ENCODE peak calls at places on chromosome 4, in eight cellular contexts. K is GM10248; Q is K562; S is activated gamma-delta T cell treated with anti-CD3 and anti-CD28 coated beads, Interleukin-2, amount 50 U/mL, for 16 hours; I is GM04504; U is progenitor cell of endocrine pancreas; E is astrocyte of the spinal cord; W is T-helper 2 cell. H is an unnamed sample.
A peak's percentile ranks its signal among the peaks of the same experiment; 100 is the strongest.

GRCh38 chr4:38132140-38132673 is 172.0 kb downstream of the PTTG2 start:
- DNase-seq in K (peak; percentile 72), Q (no peak), S (peak; percentile 52), I (peak; percentile 97), U (no peak), E (peak; percentile 98), W (peak; percentile 99), H (peak; percentile 78)

GRCh38 chr4:157781361-157781760 is 391.5 kb downstream of the GASK1B start:
- DNase-seq in K (no peak), Q (no peak), S (no peak), I (no peak), U (no peak), E (no peak), W (no peak), H (no peak)

GRCh38 chr4:139833131-139833930 is 167.7 kb downstream of the MGST2 start:
- DNase-seq in K (no peak), Q (no peak), S (no peak), I (no peak), U (no peak), E (no peak), W (no peak), H (no peak)

GRCh38 chr4:6622744-6623143 is 17.7 kb upstream of the MRFAP1 start:
- DNase-seq in K (no peak), Q (no peak), S (no peak), I (no peak), U (no peak), E (no peak), W (no peak), H (no peak)

GRCh38 chr4:105149771-105150170 is 3.1 kb downstream of the TET2 start:
- DNase-seq in K (no peak), Q (no peak), S (no peak), I (no peak), U (no peak), E (no peak), W (no peak), H (peak; percentile 21)

GRCh38 chr4:76680934-76681333 is 217.0 kb downstream of the SOWAHB start:
- DNase-seq in K (no peak), Q (no peak), S (no peak), I (no peak), U (no peak), E (no peak), W (peak; percentile 16), H (no peak)

GRCh38 chr4:97123573-97123972 is 1019.7 kb downstream of the STPG2 start:
- DNase-seq in K (no peak), Q (no peak), S (no peak), I (no peak), U (no peak), E (no peak), W (no peak), H (no peak)

GRCh38 chr4:14023036-14023435 is 395.5 kb upstream of the BOD1L1 start:
- DNase-seq in K (no peak), Q (no peak), S (no peak), I (peak; percentile 5), U (no peak), E (no peak), W (no peak), H (no peak)

GRCh38 chr4:187171731-187172339 is 448.2 kb upstream of the FAT1 start:
- DNase-seq in K (no peak), Q (no peak), S (no peak), I (no peak), U (no peak), E (no peak), W (no peak), H (no peak)

GRCh38 chr4:5998333-5998936 is 19.8 kb downstream of the C4orf50 start:
- DNase-seq in K (peak; percentile 77), Q (peak; percentile 74), S (peak; percentile 15), I (peak; percentile 23), U (peak; percentile 57), E (peak; percentile 43), W (peak; percentile 59), H (peak; percentile 34)

GRCh38 chr4:173371292-173372192 is 788 bp downstream of the SAP30 start:
- DNase-seq in K (peak; percentile 39), Q (peak; percentile 46), S (peak; percentile 6), I (peak; percentile 48), U (peak; percentile 38), E (peak; percentile 81), W (peak; percentile 69), H (peak; percentile 61)

GRCh38 chr4:7285244-7286122 is 93.1 kb downstream of the SORCS2 start:
- DNase-seq in K (no peak), Q (peak; percentile 25), S (no peak), I (no peak), U (no peak), E (no peak), W (no peak), H (no peak)

GRCh38 chr4:143728171-143728570 is 27.7 kb upstream of the FREM3 start:
- DNase-seq in K (no peak), Q (no peak), S (no peak), I (peak; percentile 14), U (no peak), E (peak; percentile 48), W (no peak), H (no peak)

GRCh38 chr4:111537861-111538260 is 607.4 kb upstream of the FAM241A start:
- DNase-seq in K (no peak), Q (no peak), S (no peak), I (peak; percentile 38), U (no peak), E (peak; percentile 28), W (no peak), H (no peak)

GRCh38 chr4:182807346-182807745 is 109.8 kb downstream of the DCTD start:
- DNase-seq in K (no peak), Q (no peak), S (no peak), I (no peak), U (no peak), E (no peak), W (no peak), H (no peak)

GRCh38 chr4:150782311-150782710 is 200.4 kb downstream of the MAB21L2 start:
- DNase-seq in K (no peak), Q (no peak), S (no peak), I (no peak), U (no peak), E (peak; percentile 52), W (no peak), H (no peak)

GRCh38 chr4:180394307-180394706 is 1848.9 kb upstream of the TENM3 start:
- DNase-seq in K (no peak), Q (no peak), S (no peak), I (no peak), U (no peak), E (no peak), W (peak; percentile 9), H (no peak)

GRCh38 chr4:104591505-104591904 is 96.8 kb upstream of the CXXC4 start:
- DNase-seq in K (no peak), Q (no peak), S (no peak), I (no peak), U (no peak), E (no peak), W (no peak), H (no peak)

GRCh38 chr4:33780952-33781655 is 2463.2 kb downstream of the ARAP2 start:
- DNase-seq in K (no peak), Q (no peak), S (no peak), I (peak; percentile 31), U (no peak), E (peak; percentile 43), W (no peak), H (no peak)

GRCh38 chr4:185467101-185467500 is 4.4 kb downstream of the CCDC110 start:
- DNase-seq in K (no peak), Q (no peak), S (no peak), I (no peak), U (no peak), E (peak; percentile 13), W (no peak), H (no peak)

GRCh38 chr4:29558789-29559188 is 1161.4 kb upstream of the PCDH7 start:
- DNase-seq in K (no peak), Q (no peak), S (no peak), I (no peak), U (no peak), E (no peak), W (no peak), H (no peak)

H was measured in CD4-positive, CD25-positive, alpha-beta regulatory T cell.